ENCODE peak calls at places on chromosomes 12 and 14, in eight cellular contexts. One of them, this sample, is unnamed.

GRCh38 chr12:49287876-49288275 is 7.1 kb upstream of the PRPH start:
- DNase-seq in neural crest cell: no peak
- DNase-seq in renal cortical epithelial cell: no peak
- DNase-seq in hepatocyte: no peak
- DNase-seq in EL: no peak
- DNase-seq in stimulated activated CD4-positive, alpha-beta T cell treated with anti-CD3 and anti-CD28 coated beads, TNF-alpha, amount 100 ng/mL, for 4 hours: no peak
- DNase-seq in CD4-positive, CD25-positive, alpha-beta regulatory T cell: no peak
- DNase-seq in GM12864: no peak
- DNase-seq in this sample: no peak

GRCh38 chr14:54353694-54354093 is 43.1 kb upstream of the CDKN3 start:
- DNase-seq in renal cortical epithelial cell: no peak
- DNase-seq in CD4-positive, CD25-positive, alpha-beta regulatory T cell: no peak
- DNase-seq in GM12864: no peak
- DNase-seq in EL: no peak
- DNase-seq in stimulated activated CD4-positive, alpha-beta T cell treated with anti-CD3 and anti-CD28 coated beads, TNF-alpha, amount 100 ng/mL, for 4 hours: no peak
- DNase-seq in hepatocyte: no peak
- DNase-seq in neural crest cell: no peak
- DNase-seq in this sample: no peak

GRCh38 chr12:5076761-5077160 is 33.1 kb downstream of the KCNA5 start:
- DNase-seq in neural crest cell: no peak
- DNase-seq in CD4-positive, CD25-positive, alpha-beta regulatory T cell: no peak
- DNase-seq in stimulated activated CD4-positive, alpha-beta T cell treated with anti-CD3 and anti-CD28 coated beads, TNF-alpha, amount 100 ng/mL, for 4 hours: no peak
- DNase-seq in EL: no peak
- DNase-seq in renal cortical epithelial cell: peak; percentile 70
- DNase-seq in hepatocyte: no peak
- DNase-seq in GM12864: no peak
- DNase-seq in this sample: no peak

GRCh38 chr14:77053046-77053841 is 24.7 kb upstream of the IRF2BPL start:
- DNase-seq in CD4-positive, CD25-positive, alpha-beta regulatory T cell: peak; percentile 76
- DNase-seq in EL: peak; percentile 73
- DNase-seq in hepatocyte: peak; percentile 90
- DNase-seq in stimulated activated CD4-positive, alpha-beta T cell treated with anti-CD3 and anti-CD28 coated beads, TNF-alpha, amount 100 ng/mL, for 4 hours: peak; percentile 74
- DNase-seq in GM12864: no peak
- DNase-seq in renal cortical epithelial cell: no peak
- DNase-seq in neural crest cell: peak; percentile 77
- DNase-seq in this sample: peak; percentile 74

GRCh38 chr12:25052191-25053020 is 103.5 kb upstream of the BCAT1 start:
- DNase-seq in EL: no peak
- DNase-seq in renal cortical epithelial cell: no peak
- DNase-seq in stimulated activated CD4-positive, alpha-beta T cell treated with anti-CD3 and anti-CD28 coated beads, TNF-alpha, amount 100 ng/mL, for 4 hours: no peak
- DNase-seq in hepatocyte: peak; percentile 52
- DNase-seq in GM12864: peak; percentile 95
- DNase-seq in neural crest cell: no peak
- DNase-seq in CD4-positive, CD25-positive, alpha-beta regulatory T cell: peak; percentile 87
- DNase-seq in this sample: no peak

GRCh38 chr12:75694891-75695290 is 183.5 kb upstream of the KRR1 start:
- DNase-seq in GM12864: no peak
- DNase-seq in CD4-positive, CD25-positive, alpha-beta regulatory T cell: no peak
- DNase-seq in renal cortical epithelial cell: no peak
- DNase-seq in neural crest cell: no peak
- DNase-seq in hepatocyte: no peak
- DNase-seq in EL: peak; percentile 30
- DNase-seq in stimulated activated CD4-positive, alpha-beta T cell treated with anti-CD3 and anti-CD28 coated beads, TNF-alpha, amount 100 ng/mL, for 4 hours: no peak
- DNase-seq in this sample: no peak

GRCh38 chr12:116759783-116760581 is 21.9 kb downstream of the RNFT2 start:
- DNase-seq in EL: no peak
- DNase-seq in neural crest cell: no peak
- DNase-seq in hepatocyte: no peak
- DNase-seq in CD4-positive, CD25-positive, alpha-beta regulatory T cell: peak; percentile 16
- DNase-seq in GM12864: no peak
- DNase-seq in stimulated activated CD4-positive, alpha-beta T cell treated with anti-CD3 and anti-CD28 coated beads, TNF-alpha, amount 100 ng/mL, for 4 hours: no peak
- DNase-seq in renal cortical epithelial cell: no peak
- DNase-seq in this sample: no peak

GRCh38 chr14:72906879-72907278 is 13.0 kb upstream of the DPF3 start:
- DNase-seq in stimulated activated CD4-positive, alpha-beta T cell treated with anti-CD3 and anti-CD28 coated beads, TNF-alpha, amount 100 ng/mL, for 4 hours: no peak
- DNase-seq in CD4-positive, CD25-positive, alpha-beta regulatory T cell: no peak
- DNase-seq in hepatocyte: no peak
- DNase-seq in EL: peak; percentile 51
- DNase-seq in GM12864: no peak
- DNase-seq in neural crest cell: no peak
- DNase-seq in renal cortical epithelial cell: peak; percentile 31
- DNase-seq in this sample: no peak

GRCh38 chr14:73777420-73777819 is 63.2 kb upstream of the PNMA1 start:
- DNase-seq in stimulated activated CD4-positive, alpha-beta T cell treated with anti-CD3 and anti-CD28 coated beads, TNF-alpha, amount 100 ng/mL, for 4 hours: no peak
- DNase-seq in CD4-positive, CD25-positive, alpha-beta regulatory T cell: no peak
- DNase-seq in EL: no peak
- DNase-seq in hepatocyte: no peak
- DNase-seq in renal cortical epithelial cell: no peak
- DNase-seq in GM12864: no peak
- DNase-seq in neural crest cell: no peak
- DNase-seq in this sample: no peak

GRCh38 chr14:99573000-99573330 is 31.0 kb downstream of the CCDC85C start:
- DNase-seq in GM12864: no peak
- DNase-seq in stimulated activated CD4-positive, alpha-beta T cell treated with anti-CD3 and anti-CD28 coated beads, TNF-alpha, amount 100 ng/mL, for 4 hours: no peak
- DNase-seq in neural crest cell: no peak
- DNase-seq in hepatocyte: no peak
- DNase-seq in CD4-positive, CD25-positive, alpha-beta regulatory T cell: no peak
- DNase-seq in EL: no peak
- DNase-seq in renal cortical epithelial cell: no peak
- DNase-seq in this sample: no peak

GRCh38 chr12:18681818-18682217 is 56.0 kb downstream of the PLCZ1 start:
- DNase-seq in stimulated activated CD4-positive, alpha-beta T cell treated with anti-CD3 and anti-CD28 coated beads, TNF-alpha, amount 100 ng/mL, for 4 hours: no peak
- DNase-seq in GM12864: no peak
- DNase-seq in EL: no peak
- DNase-seq in renal cortical epithelial cell: no peak
- DNase-seq in CD4-positive, CD25-positive, alpha-beta regulatory T cell: no peak
- DNase-seq in hepatocyte: no peak
- DNase-seq in neural crest cell: no peak
- DNase-seq in this sample: no peak

GRCh38 chr12:15122349-15122748 is 98.9 kb downstream of the RERG start:
- DNase-seq in hepatocyte: no peak
- DNase-seq in neural crest cell: no peak
- DNase-seq in stimulated activated CD4-positive, alpha-beta T cell treated with anti-CD3 and anti-CD28 coated beads, TNF-alpha, amount 100 ng/mL, for 4 hours: no peak
- DNase-seq in EL: no peak
- DNase-seq in GM12864: no peak
- DNase-seq in renal cortical epithelial cell: peak; percentile 16
- DNase-seq in CD4-positive, CD25-positive, alpha-beta regulatory T cell: no peak
- DNase-seq in this sample: no peak

GRCh38 chr14:103733651-103734050 is 18.0 kb downstream of the ZFYVE21 start:
- DNase-seq in EL: peak; percentile 46
- DNase-seq in stimulated activated CD4-positive, alpha-beta T cell treated with anti-CD3 and anti-CD28 coated beads, TNF-alpha, amount 100 ng/mL, for 4 hours: no peak
- DNase-seq in renal cortical epithelial cell: peak; percentile 47
- DNase-seq in GM12864: no peak
- DNase-seq in neural crest cell: no peak
- DNase-seq in CD4-positive, CD25-positive, alpha-beta regulatory T cell: no peak
- DNase-seq in hepatocyte: no peak
- DNase-seq in this sample: peak; percentile 47

GRCh38 chr12:58567189-58567588 is 353.1 kb downstream of the LRIG3 start:
- DNase-seq in CD4-positive, CD25-positive, alpha-beta regulatory T cell: no peak
- DNase-seq in neural crest cell: no peak
- DNase-seq in stimulated activated CD4-positive, alpha-beta T cell treated with anti-CD3 and anti-CD28 coated beads, TNF-alpha, amount 100 ng/mL, for 4 hours: no peak
- DNase-seq in renal cortical epithelial cell: no peak
- DNase-seq in hepatocyte: no peak
- DNase-seq in EL: no peak
- DNase-seq in GM12864: no peak
- DNase-seq in this sample: no peak

GRCh38 chr12:54417712-54418440 is 1.2 kb downstream of the ITGA5 start:
- DNase-seq in GM12864: no peak
- DNase-seq in stimulated activated CD4-positive, alpha-beta T cell treated with anti-CD3 and anti-CD28 coated beads, TNF-alpha, amount 100 ng/mL, for 4 hours: no peak
- DNase-seq in hepatocyte: no peak
- DNase-seq in neural crest cell: peak; percentile 16
- DNase-seq in renal cortical epithelial cell: no peak
- DNase-seq in EL: peak; percentile 39
- DNase-seq in CD4-positive, CD25-positive, alpha-beta regulatory T cell: no peak
- DNase-seq in this sample: no peak

GRCh38 chr12:2540535-2540941 is 254.2 kb upstream of the FKBP4 start:
- DNase-seq in GM12864: no peak
- DNase-seq in renal cortical epithelial cell: no peak
- DNase-seq in neural crest cell: no peak
- DNase-seq in stimulated activated CD4-positive, alpha-beta T cell treated with anti-CD3 and anti-CD28 coated beads, TNF-alpha, amount 100 ng/mL, for 4 hours: no peak
- DNase-seq in EL: no peak
- DNase-seq in CD4-positive, CD25-positive, alpha-beta regulatory T cell: no peak
- DNase-seq in hepatocyte: peak; percentile 13
- DNase-seq in this sample: no peak

GRCh38 chr14:53041067-53041466 is 90.2 kb upstream of the FERMT2 start:
- DNase-seq in neural crest cell: no peak
- DNase-seq in hepatocyte: no peak
- DNase-seq in EL: no peak
- DNase-seq in stimulated activated CD4-positive, alpha-beta T cell treated with anti-CD3 and anti-CD28 coated beads, TNF-alpha, amount 100 ng/mL, for 4 hours: no peak
- DNase-seq in renal cortical epithelial cell: no peak
- DNase-seq in GM12864: no peak
- DNase-seq in CD4-positive, CD25-positive, alpha-beta regulatory T cell: no peak
- DNase-seq in this sample: no peak

GRCh38 chr14:87014854-87015253 is 978.1 kb downstream of the GALC start:
- DNase-seq in EL: no peak
- DNase-seq in stimulated activated CD4-positive, alpha-beta T cell treated with anti-CD3 and anti-CD28 coated beads, TNF-alpha, amount 100 ng/mL, for 4 hours: no peak
- DNase-seq in renal cortical epithelial cell: peak; percentile 12
- DNase-seq in hepatocyte: no peak
- DNase-seq in neural crest cell: no peak
- DNase-seq in CD4-positive, CD25-positive, alpha-beta regulatory T cell: no peak
- DNase-seq in GM12864: no peak
- DNase-seq in this sample: no peak

GRCh38 chr12:110578522-110579238 is 4.4 kb downstream of the PPTC7 start:
- DNase-seq in GM12864: no peak
- DNase-seq in hepatocyte: no peak
- DNase-seq in CD4-positive, CD25-positive, alpha-beta regulatory T cell: no peak
- DNase-seq in neural crest cell: no peak
- DNase-seq in stimulated activated CD4-positive, alpha-beta T cell treated with anti-CD3 and anti-CD28 coated beads, TNF-alpha, amount 100 ng/mL, for 4 hours: no peak
- DNase-seq in EL: no peak
- DNase-seq in renal cortical epithelial cell: peak; percentile 85
- DNase-seq in this sample: no peak

GRCh38 chr14:38578278-38578681 is 322.4 kb upstream of the CLEC14A start:
- DNase-seq in neural crest cell: no peak
- DNase-seq in stimulated activated CD4-positive, alpha-beta T cell treated with anti-CD3 and anti-CD28 coated beads, TNF-alpha, amount 100 ng/mL, for 4 hours: no peak
- DNase-seq in EL: peak; percentile 50
- DNase-seq in GM12864: no peak
- DNase-seq in hepatocyte: no peak
- DNase-seq in CD4-positive, CD25-positive, alpha-beta regulatory T cell: no peak
- DNase-seq in renal cortical epithelial cell: no peak
- DNase-seq in this sample: peak; percentile 7

GRCh38 chr12:30515351-30515750 is 180.3 kb downstream of the IPO8 start:
- DNase-seq in neural crest cell: no peak
- DNase-seq in CD4-positive, CD25-positive, alpha-beta regulatory T cell: no peak
- DNase-seq in stimulated activated CD4-positive, alpha-beta T cell treated with anti-CD3 and anti-CD28 coated beads, TNF-alpha, amount 100 ng/mL, for 4 hours: no peak
- DNase-seq in hepatocyte: peak; percentile 30
- DNase-seq in renal cortical epithelial cell: no peak
- DNase-seq in GM12864: no peak
- DNase-seq in EL: no peak
- DNase-seq in this sample: peak; percentile 61

GRCh38 chr12:12976366-12976765 is 23.7 kb downstream of the HEBP1 start:
- DNase-seq in stimulated activated CD4-positive, alpha-beta T cell treated with anti-CD3 and anti-CD28 coated beads, TNF-alpha, amount 100 ng/mL, for 4 hours: no peak
- DNase-seq in EL: peak; percentile 93
- DNase-seq in neural crest cell: no peak
- DNase-seq in hepatocyte: no peak
- DNase-seq in GM12864: no peak
- DNase-seq in CD4-positive, CD25-positive, alpha-beta regulatory T cell: no peak
- DNase-seq in renal cortical epithelial cell: peak; percentile 95
- DNase-seq in this sample: peak; percentile 96

GRCh38 chr14:26702721-26703250 is 105.0 kb upstream of the NOVA1 start:
- DNase-seq in neural crest cell: no peak
- DNase-seq in hepatocyte: no peak
- DNase-seq in CD4-positive, CD25-positive, alpha-beta regulatory T cell: no peak
- DNase-seq in renal cortical epithelial cell: peak; percentile 7
- DNase-seq in stimulated activated CD4-positive, alpha-beta T cell treated with anti-CD3 and anti-CD28 coated beads, TNF-alpha, amount 100 ng/mL, for 4 hours: no peak
- DNase-seq in GM12864: no peak
- DNase-seq in EL: no peak
- DNase-seq in this sample: peak; percentile 2

GRCh38 chr14:83416476-83416875 is 1882.8 kb upstream of the SEL1L start:
- DNase-seq in hepatocyte: no peak
- DNase-seq in GM12864: no peak
- DNase-seq in CD4-positive, CD25-positive, alpha-beta regulatory T cell: no peak
- DNase-seq in neural crest cell: no peak
- DNase-seq in renal cortical epithelial cell: no peak
- DNase-seq in EL: no peak
- DNase-seq in stimulated activated CD4-positive, alpha-beta T cell treated with anti-CD3 and anti-CD28 coated beads, TNF-alpha, amount 100 ng/mL, for 4 hours: no peak
- DNase-seq in this sample: no peak

GRCh38 chr12:60920841-60921495 is 1325.1 kb downstream of the SLC16A7 start:
- DNase-seq in renal cortical epithelial cell: no peak
- DNase-seq in EL: no peak
- DNase-seq in hepatocyte: no peak
- DNase-seq in CD4-positive, CD25-positive, alpha-beta regulatory T cell: no peak
- DNase-seq in neural crest cell: no peak
- DNase-seq in stimulated activated CD4-positive, alpha-beta T cell treated with anti-CD3 and anti-CD28 coated beads, TNF-alpha, amount 100 ng/mL, for 4 hours: no peak
- DNase-seq in GM12864: no peak
- DNase-seq in this sample: no peak

GRCh38 chr14:69153848-69154208 is 909 bp upstream of the DCAF5 start:
- DNase-seq in EL: peak; percentile 35
- DNase-seq in hepatocyte: peak; percentile 52
- DNase-seq in GM12864: no peak
- DNase-seq in renal cortical epithelial cell: no peak
- DNase-seq in neural crest cell: peak; percentile 8
- DNase-seq in stimulated activated CD4-positive, alpha-beta T cell treated with anti-CD3 and anti-CD28 coated beads, TNF-alpha, amount 100 ng/mL, for 4 hours: no peak
- DNase-seq in CD4-positive, CD25-positive, alpha-beta regulatory T cell: peak; percentile 11
- DNase-seq in this sample: no peak

GRCh38 chr12:113772505-113773030 is 193.6 kb downstream of the RBM19 start:
- DNase-seq in GM12864: no peak
- DNase-seq in CD4-positive, CD25-positive, alpha-beta regulatory T cell: no peak
- DNase-seq in stimulated activated CD4-positive, alpha-beta T cell treated with anti-CD3 and anti-CD28 coated beads, TNF-alpha, amount 100 ng/mL, for 4 hours: no peak
- DNase-seq in neural crest cell: no peak
- DNase-seq in EL: no peak
- DNase-seq in renal cortical epithelial cell: no peak
- DNase-seq in hepatocyte: no peak
- DNase-seq in this sample: no peak

GRCh38 chr12:103208006-103208405 is 250.5 kb downstream of the ASCL1 start:
- DNase-seq in renal cortical epithelial cell: no peak
- DNase-seq in CD4-positive, CD25-positive, alpha-beta regulatory T cell: no peak
- DNase-seq in EL: no peak
- DNase-seq in hepatocyte: no peak
- DNase-seq in stimulated activated CD4-positive, alpha-beta T cell treated with anti-CD3 and anti-CD28 coated beads, TNF-alpha, amount 100 ng/mL, for 4 hours: no peak
- DNase-seq in GM12864: no peak
- DNase-seq in neural crest cell: no peak
- DNase-seq in this sample: no peak

GRCh38 chr14:104184911-104185499 is 46.6 kb downstream of the KIF26A start:
- DNase-seq in CD4-positive, CD25-positive, alpha-beta regulatory T cell: no peak
- DNase-seq in GM12864: no peak
- DNase-seq in renal cortical epithelial cell: no peak
- DNase-seq in neural crest cell: no peak
- DNase-seq in stimulated activated CD4-positive, alpha-beta T cell treated with anti-CD3 and anti-CD28 coated beads, TNF-alpha, amount 100 ng/mL, for 4 hours: no peak
- DNase-seq in EL: no peak
- DNase-seq in hepatocyte: peak; percentile 52
- DNase-seq in this sample: no peak

GRCh38 chr12:89085421-89085820 is 266.9 kb downstream of the DUSP6 start:
- DNase-seq in renal cortical epithelial cell: no peak
- DNase-seq in neural crest cell: no peak
- DNase-seq in CD4-positive, CD25-positive, alpha-beta regulatory T cell: no peak
- DNase-seq in hepatocyte: no peak
- DNase-seq in GM12864: no peak
- DNase-seq in stimulated activated CD4-positive, alpha-beta T cell treated with anti-CD3 and anti-CD28 coated beads, TNF-alpha, amount 100 ng/mL, for 4 hours: no peak
- DNase-seq in EL: no peak
- DNase-seq in this sample: no peak

GRCh38 chr12:22866406-22866805 is 241.4 kb downstream of the ETNK1 start:
- DNase-seq in GM12864: no peak
- DNase-seq in neural crest cell: no peak
- DNase-seq in stimulated activated CD4-positive, alpha-beta T cell treated with anti-CD3 and anti-CD28 coated beads, TNF-alpha, amount 100 ng/mL, for 4 hours: no peak
- DNase-seq in EL: no peak
- DNase-seq in hepatocyte: no peak
- DNase-seq in renal cortical epithelial cell: no peak
- DNase-seq in CD4-positive, CD25-positive, alpha-beta regulatory T cell: no peak
- DNase-seq in this sample: no peak

GRCh38 chr14:75123991-75124390 is 2.9 kb downstream of the NEK9 start:
- DNase-seq in neural crest cell: no peak
- DNase-seq in stimulated activated CD4-positive, alpha-beta T cell treated with anti-CD3 and anti-CD28 coated beads, TNF-alpha, amount 100 ng/mL, for 4 hours: no peak
- DNase-seq in renal cortical epithelial cell: peak; percentile 89
- DNase-seq in hepatocyte: peak; percentile 12
- DNase-seq in EL: peak; percentile 81
- DNase-seq in CD4-positive, CD25-positive, alpha-beta regulatory T cell: no peak
- DNase-seq in GM12864: no peak
- DNase-seq in this sample: peak; percentile 66

GRCh38 chr14:104218361-104219180 is 80.2 kb downstream of the KIF26A start:
- DNase-seq in CD4-positive, CD25-positive, alpha-beta regulatory T cell: no peak
- DNase-seq in EL: no peak
- DNase-seq in renal cortical epithelial cell: no peak
- DNase-seq in stimulated activated CD4-positive, alpha-beta T cell treated with anti-CD3 and anti-CD28 coated beads, TNF-alpha, amount 100 ng/mL, for 4 hours: no peak
- DNase-seq in neural crest cell: no peak
- DNase-seq in GM12864: no peak
- DNase-seq in hepatocyte: no peak
- DNase-seq in this sample: no peak